ENCODE peak calls at places on chromosomes 6 and 20, in four cellular contexts. U is GM12878, V is WTC11, I is H1. C is an unnamed sample.

GRCh38 chr6:51892750-51893149 is 194.7 kb downstream of the PKHD1 start:
- DNase-seq in V (no peak), I (no peak), U (no peak), C (no peak)

GRCh38 chr20:51338692-51339440 is 203.7 kb downstream of the NFATC2 start:
- DNase-seq in U (no peak), I (no peak), V (no peak), C (no peak)

GRCh38 chr6:29294499-29294914 is 7.0 kb upstream of the OR14J1 start:
- DNase-seq in U (no peak), V (no peak), I (no peak), C (no peak)

GRCh38 chr20:37345339-37346231 is at the start of gene SRC:
- DNase-seq in V (peak), U (no peak), I (peak), C (peak)

GRCh38 chr6:98669371-98669770 is 165.0 kb upstream of the POU3F2 start:
- DNase-seq in I (no peak), V (no peak), U (no peak), C (no peak)

GRCh38 chr20:4112490-4113420 is 97.4 kb upstream of the RNF24 start:
- DNase-seq in U (peak), V (no peak), I (no peak), C (no peak)

GRCh38 chr20:34302312-34302722 is 838 bp downstream of the AHCY start:
- DNase-seq in U (no peak), V (no peak), I (no peak), C (peak)

GRCh38 chr6:3135668-3136297 is 17.3 kb downstream of the BPHL start:
- DNase-seq in I (no peak), U (no peak), V (no peak), C (no peak)

GRCh38 chr20:33843854-33844253 is 32.7 kb downstream of the CHMP4B start:
- DNase-seq in V (no peak), I (no peak), U (no peak), C (no peak)

GRCh38 chr6:104957301-104958177 is 632 bp downstream of the LIN28B start:
- DNase-seq in V (peak), U (no peak), I (peak), C (peak)

GRCh38 chr6:149480502-149481280 is 4.1 kb downstream of the ZC3H12D start:
- DNase-seq in I (no peak), V (no peak), U (no peak), C (no peak)

GRCh38 chr6:75230484-75231325 is 12.9 kb downstream of the COX7A2 start:
- DNase-seq in V (peak), U (no peak), I (no peak), C (peak)

GRCh38 chr6:107323133-107323785 is 136.1 kb downstream of the PDSS2 start:
- DNase-seq in U (no peak), I (no peak), V (no peak), C (no peak)

GRCh38 chr6:153048631-153049030 is 46.1 kb upstream of the MTRF1L start:
- DNase-seq in V (no peak), U (no peak), I (no peak), C (no peak)
- TF ChIP-seq SP1 in V (no peak), U (no peak), I (no peak), C (no peak)

GRCh38 chr20:10443936-10444335 is 8.8 kb downstream of the SLX4IP start:
- DNase-seq in V (no peak), U (no peak), I (no peak), C (no peak)

GRCh38 chr20:10449270-10449669 is 14.2 kb downstream of the SLX4IP start:
- DNase-seq in I (no peak), U (no peak), V (no peak), C (no peak)

GRCh38 chr20:10445758-10446157 is 10.7 kb downstream of the SLX4IP start:
- DNase-seq in V (no peak), U (no peak), I (no peak), C (no peak)

GRCh38 chr20:10448270-10449156 is 13.4 kb downstream of the SLX4IP start:
- DNase-seq in V (no peak), I (no peak), U (no peak), C (no peak)

GRCh38 chr20:10447028-10447427 is 11.9 kb downstream of the SLX4IP start:
- DNase-seq in V (no peak), U (peak), I (no peak), C (peak)
- TF ChIP-seq SP1 in V (no peak), U (peak), I (no peak), C (no peak)

GRCh38 chr20:16860914-16861313 is 112.8 kb downstream of the OTOR start:
- DNase-seq in V (no peak), U (no peak), I (no peak), C (no peak)

GRCh38 chr20:16864958-16865357 is 116.8 kb downstream of the OTOR start:
- DNase-seq in V (no peak), U (no peak), I (no peak), C (no peak)

GRCh38 chr20:16864069-16864468 is 115.9 kb downstream of the OTOR start:
- DNase-seq in V (no peak), U (peak), I (no peak), C (no peak)

GRCh38 chr20:16863315-16863714 is 115.2 kb downstream of the OTOR start:
- DNase-seq in I (no peak), U (no peak), V (no peak), C (no peak)

GRCh38 chr20:16865406-16865805 is 117.2 kb downstream of the OTOR start:
- DNase-seq in V (no peak), I (no peak), U (no peak), C (no peak)
- TF ChIP-seq SP1 in V (no peak), I (no peak), U (no peak), C (no peak)

GRCh38 chr6:26243132-26243531 is 121.9 kb upstream of the BTN3A2 start:
- DNase-seq in I (no peak), V (no peak), U (no peak), C (no peak)
- TF ChIP-seq SP1 in I (no peak), V (no peak), U (no peak), C (no peak)

DNA sequence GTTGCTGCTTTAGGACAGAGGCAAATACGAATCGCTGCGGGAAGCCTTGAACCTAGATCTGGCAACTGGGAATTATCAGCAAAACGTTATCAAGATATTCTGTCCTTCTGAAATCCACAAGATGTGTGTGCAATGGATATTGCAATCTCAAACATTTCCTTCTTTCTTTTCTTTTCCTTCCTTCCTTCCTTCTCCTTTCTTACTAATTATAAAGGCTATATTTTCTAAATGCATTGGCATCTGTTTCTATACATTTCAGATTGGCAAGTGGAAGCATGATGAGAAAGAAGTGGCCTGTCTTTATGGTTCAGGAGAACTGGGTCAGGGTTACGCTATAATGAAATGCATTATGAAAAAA is 2.0 kb downstream of the TAGAP start:
- DNase-seq in U (no peak), I (no peak), V (no peak), C (no peak)
- TF ChIP-seq SP1 in U (no peak), I (no peak), V (no peak), C (no peak)

GRCh38 chr6:135212935-135213334 is 31.8 kb downstream of the MYB start:
- DNase-seq in V (no peak), U (no peak), I (no peak), C (no peak)
- TF ChIP-seq SP1 in V (no peak), U (no peak), I (no peak), C (no peak)